ENCODE peak calls at places on chromosomes 13 and 19, in ten cellular contexts. One of them, this sample, is unnamed.

GRCh38 chr13:109737606-109738005 is 48.8 kb downstream of the IRS2 start:
- DNase-seq in stimulated activated CD4-positive, alpha-beta T cell treated with anti-CD3 and anti-CD28 coated beads, Interleukin-12 subunit alpha, Interleukin-12 subunit beta, amount 100 ng/mL, for 24 hours: no peak
- DNase-seq in stimulated activated CD8-positive, alpha-beta memory T cell treated with anti-CD3 and anti-CD28 coated beads, Interleukin-2, amount 100 ng/mL, for 48 hours: no peak
- DNase-seq in tibial nerve: no peak
- DNase-seq in ACHN: no peak
- DNase-seq in iris pigment epithelial cell: peak
- DNase-seq in activated gamma-delta T cell: no peak
- DNase-seq in COR-L47: no peak
- DNase-seq in LHCN-M2: peak
- DNase-seq in stimulated activated naive CD4-positive, alpha-beta T cell treated with Interleukin-2 at 50 U/mL for 16 hours: peak
- DNase-seq in this sample: no peak

GRCh38 chr13:85236431-85236830 is 562.8 kb downstream of the SLITRK6 start:
- DNase-seq in stimulated activated CD8-positive, alpha-beta memory T cell treated with anti-CD3 and anti-CD28 coated beads, Interleukin-2, amount 100 ng/mL, for 48 hours: no peak
- DNase-seq in stimulated activated CD4-positive, alpha-beta T cell treated with anti-CD3 and anti-CD28 coated beads, Interleukin-12 subunit alpha, Interleukin-12 subunit beta, amount 100 ng/mL, for 24 hours: no peak
- DNase-seq in stimulated activated naive CD4-positive, alpha-beta T cell treated with Interleukin-2 at 50 U/mL for 16 hours: no peak
- DNase-seq in activated gamma-delta T cell: no peak
- DNase-seq in LHCN-M2: no peak
- DNase-seq in tibial nerve: no peak
- DNase-seq in ACHN: peak
- DNase-seq in COR-L47: no peak
- DNase-seq in iris pigment epithelial cell: peak
- DNase-seq in this sample: peak

GRCh38 chr13:111969551-111970135 is 97.3 kb upstream of the SOX1 start:
- DNase-seq in COR-L47: no peak
- DNase-seq in stimulated activated CD4-positive, alpha-beta T cell treated with anti-CD3 and anti-CD28 coated beads, Interleukin-12 subunit alpha, Interleukin-12 subunit beta, amount 100 ng/mL, for 24 hours: no peak
- DNase-seq in iris pigment epithelial cell: no peak
- DNase-seq in ACHN: no peak
- DNase-seq in tibial nerve: no peak
- DNase-seq in activated gamma-delta T cell: no peak
- DNase-seq in stimulated activated CD8-positive, alpha-beta memory T cell treated with anti-CD3 and anti-CD28 coated beads, Interleukin-2, amount 100 ng/mL, for 48 hours: no peak
- DNase-seq in LHCN-M2: no peak
- DNase-seq in stimulated activated naive CD4-positive, alpha-beta T cell treated with Interleukin-2 at 50 U/mL for 16 hours: no peak
- DNase-seq in this sample: no peak

GRCh38 chr13:78190296-78190695 is 271.7 kb upstream of the EDNRB start:
- DNase-seq in LHCN-M2: no peak
- DNase-seq in stimulated activated CD8-positive, alpha-beta memory T cell treated with anti-CD3 and anti-CD28 coated beads, Interleukin-2, amount 100 ng/mL, for 48 hours: no peak
- DNase-seq in iris pigment epithelial cell: no peak
- DNase-seq in activated gamma-delta T cell: no peak
- DNase-seq in stimulated activated CD4-positive, alpha-beta T cell treated with anti-CD3 and anti-CD28 coated beads, Interleukin-12 subunit alpha, Interleukin-12 subunit beta, amount 100 ng/mL, for 24 hours: no peak
- DNase-seq in COR-L47: no peak
- DNase-seq in tibial nerve: no peak
- DNase-seq in stimulated activated naive CD4-positive, alpha-beta T cell treated with Interleukin-2 at 50 U/mL for 16 hours: no peak
- DNase-seq in ACHN: no peak
- DNase-seq in this sample: no peak

GRCh38 chr13:102091231-102091630 is 310.6 kb downstream of the FGF14 start:
- DNase-seq in activated gamma-delta T cell: no peak
- DNase-seq in stimulated activated CD4-positive, alpha-beta T cell treated with anti-CD3 and anti-CD28 coated beads, Interleukin-12 subunit alpha, Interleukin-12 subunit beta, amount 100 ng/mL, for 24 hours: no peak
- DNase-seq in stimulated activated naive CD4-positive, alpha-beta T cell treated with Interleukin-2 at 50 U/mL for 16 hours: no peak
- DNase-seq in ACHN: peak
- DNase-seq in tibial nerve: no peak
- DNase-seq in COR-L47: peak
- DNase-seq in stimulated activated CD8-positive, alpha-beta memory T cell treated with anti-CD3 and anti-CD28 coated beads, Interleukin-2, amount 100 ng/mL, for 48 hours: no peak
- DNase-seq in iris pigment epithelial cell: peak
- DNase-seq in LHCN-M2: peak
- DNase-seq in this sample: peak

GRCh38 chr19:30391554-30392551 is 19.7 kb downstream of the ZNF536 start:
- DNase-seq in stimulated activated CD4-positive, alpha-beta T cell treated with anti-CD3 and anti-CD28 coated beads, Interleukin-12 subunit alpha, Interleukin-12 subunit beta, amount 100 ng/mL, for 24 hours: no peak
- DNase-seq in COR-L47: no peak
- DNase-seq in stimulated activated naive CD4-positive, alpha-beta T cell treated with Interleukin-2 at 50 U/mL for 16 hours: no peak
- DNase-seq in ACHN: no peak
- DNase-seq in iris pigment epithelial cell: no peak
- DNase-seq in activated gamma-delta T cell: no peak
- DNase-seq in tibial nerve: no peak
- DNase-seq in LHCN-M2: no peak
- DNase-seq in stimulated activated CD8-positive, alpha-beta memory T cell treated with anti-CD3 and anti-CD28 coated beads, Interleukin-2, amount 100 ng/mL, for 48 hours: no peak
- DNase-seq in this sample: peak

GRCh38 chr13:110390572-110390971 is 83.5 kb downstream of the COL4A2 start:
- DNase-seq in stimulated activated CD8-positive, alpha-beta memory T cell treated with anti-CD3 and anti-CD28 coated beads, Interleukin-2, amount 100 ng/mL, for 48 hours: no peak
- DNase-seq in COR-L47: no peak
- DNase-seq in iris pigment epithelial cell: peak
- DNase-seq in activated gamma-delta T cell: no peak
- DNase-seq in stimulated activated CD4-positive, alpha-beta T cell treated with anti-CD3 and anti-CD28 coated beads, Interleukin-12 subunit alpha, Interleukin-12 subunit beta, amount 100 ng/mL, for 24 hours: no peak
- DNase-seq in LHCN-M2: peak
- DNase-seq in stimulated activated naive CD4-positive, alpha-beta T cell treated with Interleukin-2 at 50 U/mL for 16 hours: no peak
- DNase-seq in ACHN: no peak
- DNase-seq in tibial nerve: no peak
- DNase-seq in this sample: peak

GRCh38 chr19:46480409-46480808 is 9.0 kb upstream of the PNMA8A start:
- DNase-seq in stimulated activated naive CD4-positive, alpha-beta T cell treated with Interleukin-2 at 50 U/mL for 16 hours: no peak
- DNase-seq in LHCN-M2: peak
- DNase-seq in iris pigment epithelial cell: peak
- DNase-seq in activated gamma-delta T cell: no peak
- DNase-seq in stimulated activated CD8-positive, alpha-beta memory T cell treated with anti-CD3 and anti-CD28 coated beads, Interleukin-2, amount 100 ng/mL, for 48 hours: no peak
- DNase-seq in tibial nerve: no peak
- DNase-seq in ACHN: no peak
- DNase-seq in stimulated activated CD4-positive, alpha-beta T cell treated with anti-CD3 and anti-CD28 coated beads, Interleukin-12 subunit alpha, Interleukin-12 subunit beta, amount 100 ng/mL, for 24 hours: no peak
- DNase-seq in COR-L47: no peak
- DNase-seq in this sample: no peak

GRCh38 chr13:78598382-78598781 is 5.0 kb downstream of the POU4F1 start:
- DNase-seq in stimulated activated CD4-positive, alpha-beta T cell treated with anti-CD3 and anti-CD28 coated beads, Interleukin-12 subunit alpha, Interleukin-12 subunit beta, amount 100 ng/mL, for 24 hours: no peak
- DNase-seq in activated gamma-delta T cell: no peak
- DNase-seq in stimulated activated CD8-positive, alpha-beta memory T cell treated with anti-CD3 and anti-CD28 coated beads, Interleukin-2, amount 100 ng/mL, for 48 hours: no peak
- DNase-seq in LHCN-M2: no peak
- DNase-seq in COR-L47: no peak
- DNase-seq in stimulated activated naive CD4-positive, alpha-beta T cell treated with Interleukin-2 at 50 U/mL for 16 hours: no peak
- DNase-seq in iris pigment epithelial cell: no peak
- DNase-seq in tibial nerve: no peak
- DNase-seq in ACHN: no peak
- DNase-seq in this sample: no peak

GRCh38 chr13:43448605-43449004 is 338.2 kb downstream of the ENOX1 start:
- DNase-seq in iris pigment epithelial cell: no peak
- DNase-seq in stimulated activated CD8-positive, alpha-beta memory T cell treated with anti-CD3 and anti-CD28 coated beads, Interleukin-2, amount 100 ng/mL, for 48 hours: no peak
- DNase-seq in stimulated activated naive CD4-positive, alpha-beta T cell treated with Interleukin-2 at 50 U/mL for 16 hours: no peak
- DNase-seq in COR-L47: no peak
- DNase-seq in tibial nerve: no peak
- DNase-seq in activated gamma-delta T cell: no peak
- DNase-seq in ACHN: no peak
- DNase-seq in stimulated activated CD4-positive, alpha-beta T cell treated with anti-CD3 and anti-CD28 coated beads, Interleukin-12 subunit alpha, Interleukin-12 subunit beta, amount 100 ng/mL, for 24 hours: no peak
- DNase-seq in LHCN-M2: no peak
- DNase-seq in this sample: no peak

GRCh38 chr13:31134055-31134711 is 27.5 kb downstream of the HSPH1 start:
- DNase-seq in stimulated activated CD8-positive, alpha-beta memory T cell treated with anti-CD3 and anti-CD28 coated beads, Interleukin-2, amount 100 ng/mL, for 48 hours: no peak
- DNase-seq in stimulated activated naive CD4-positive, alpha-beta T cell treated with Interleukin-2 at 50 U/mL for 16 hours: no peak
- DNase-seq in stimulated activated CD4-positive, alpha-beta T cell treated with anti-CD3 and anti-CD28 coated beads, Interleukin-12 subunit alpha, Interleukin-12 subunit beta, amount 100 ng/mL, for 24 hours: no peak
- DNase-seq in COR-L47: no peak
- DNase-seq in LHCN-M2: no peak
- DNase-seq in activated gamma-delta T cell: no peak
- DNase-seq in tibial nerve: no peak
- DNase-seq in ACHN: no peak
- DNase-seq in iris pigment epithelial cell: no peak
- DNase-seq in this sample: no peak

GRCh38 chr19:48648134-48648533 is 2.1 kb upstream of the CA11 start:
- DNase-seq in COR-L47: no peak
- DNase-seq in ACHN: no peak
- DNase-seq in stimulated activated CD4-positive, alpha-beta T cell treated with anti-CD3 and anti-CD28 coated beads, Interleukin-12 subunit alpha, Interleukin-12 subunit beta, amount 100 ng/mL, for 24 hours: no peak
- DNase-seq in LHCN-M2: no peak
- DNase-seq in iris pigment epithelial cell: no peak
- DNase-seq in stimulated activated CD8-positive, alpha-beta memory T cell treated with anti-CD3 and anti-CD28 coated beads, Interleukin-2, amount 100 ng/mL, for 48 hours: no peak
- DNase-seq in tibial nerve: no peak
- DNase-seq in activated gamma-delta T cell: no peak
- DNase-seq in stimulated activated naive CD4-positive, alpha-beta T cell treated with Interleukin-2 at 50 U/mL for 16 hours: no peak
- DNase-seq in this sample: no peak

GRCh38 chr19:46598372-46598917 is 2.7 kb upstream of the CALM3 start:
- DNase-seq in iris pigment epithelial cell: no peak
- DNase-seq in LHCN-M2: no peak
- DNase-seq in stimulated activated naive CD4-positive, alpha-beta T cell treated with Interleukin-2 at 50 U/mL for 16 hours: no peak
- DNase-seq in COR-L47: no peak
- DNase-seq in activated gamma-delta T cell: no peak
- DNase-seq in ACHN: no peak
- DNase-seq in stimulated activated CD4-positive, alpha-beta T cell treated with anti-CD3 and anti-CD28 coated beads, Interleukin-12 subunit alpha, Interleukin-12 subunit beta, amount 100 ng/mL, for 24 hours: no peak
- DNase-seq in stimulated activated CD8-positive, alpha-beta memory T cell treated with anti-CD3 and anti-CD28 coated beads, Interleukin-2, amount 100 ng/mL, for 48 hours: no peak
- DNase-seq in tibial nerve: no peak
- DNase-seq in this sample: no peak

GRCh38 chr13:66537417-66537816 is 692.7 kb downstream of the PCDH9 start:
- DNase-seq in stimulated activated naive CD4-positive, alpha-beta T cell treated with Interleukin-2 at 50 U/mL for 16 hours: no peak
- DNase-seq in ACHN: no peak
- DNase-seq in COR-L47: no peak
- DNase-seq in LHCN-M2: no peak
- DNase-seq in iris pigment epithelial cell: no peak
- DNase-seq in stimulated activated CD4-positive, alpha-beta T cell treated with anti-CD3 and anti-CD28 coated beads, Interleukin-12 subunit alpha, Interleukin-12 subunit beta, amount 100 ng/mL, for 24 hours: no peak
- DNase-seq in activated gamma-delta T cell: no peak
- DNase-seq in stimulated activated CD8-positive, alpha-beta memory T cell treated with anti-CD3 and anti-CD28 coated beads, Interleukin-2, amount 100 ng/mL, for 48 hours: no peak
- DNase-seq in tibial nerve: no peak
- DNase-seq in this sample: no peak

GRCh38 chr19:7213628-7214328 is 80.4 kb downstream of the INSR start:
- DNase-seq in stimulated activated CD8-positive, alpha-beta memory T cell treated with anti-CD3 and anti-CD28 coated beads, Interleukin-2, amount 100 ng/mL, for 48 hours: no peak
- DNase-seq in ACHN: no peak
- DNase-seq in tibial nerve: no peak
- DNase-seq in stimulated activated naive CD4-positive, alpha-beta T cell treated with Interleukin-2 at 50 U/mL for 16 hours: no peak
- DNase-seq in iris pigment epithelial cell: no peak
- DNase-seq in LHCN-M2: no peak
- DNase-seq in activated gamma-delta T cell: no peak
- DNase-seq in COR-L47: no peak
- DNase-seq in stimulated activated CD4-positive, alpha-beta T cell treated with anti-CD3 and anti-CD28 coated beads, Interleukin-12 subunit alpha, Interleukin-12 subunit beta, amount 100 ng/mL, for 24 hours: no peak
- DNase-seq in this sample: no peak

GRCh38 chr19:39705578-39706188 is 1.4 kb downstream of the LGALS14 start:
- DNase-seq in LHCN-M2: no peak
- DNase-seq in COR-L47: no peak
- DNase-seq in iris pigment epithelial cell: no peak
- DNase-seq in ACHN: no peak
- DNase-seq in activated gamma-delta T cell: no peak
- DNase-seq in tibial nerve: no peak
- DNase-seq in stimulated activated CD8-positive, alpha-beta memory T cell treated with anti-CD3 and anti-CD28 coated beads, Interleukin-2, amount 100 ng/mL, for 48 hours: no peak
- DNase-seq in stimulated activated CD4-positive, alpha-beta T cell treated with anti-CD3 and anti-CD28 coated beads, Interleukin-12 subunit alpha, Interleukin-12 subunit beta, amount 100 ng/mL, for 24 hours: no peak
- DNase-seq in stimulated activated naive CD4-positive, alpha-beta T cell treated with Interleukin-2 at 50 U/mL for 16 hours: no peak
- DNase-seq in this sample: no peak

GRCh38 chr13:80339578-80339840 is 1.4 kb downstream of the SPRY2 start:
- DNase-seq in activated gamma-delta T cell: no peak
- DNase-seq in stimulated activated CD4-positive, alpha-beta T cell treated with anti-CD3 and anti-CD28 coated beads, Interleukin-12 subunit alpha, Interleukin-12 subunit beta, amount 100 ng/mL, for 24 hours: no peak
- DNase-seq in LHCN-M2: peak
- DNase-seq in iris pigment epithelial cell: no peak
- DNase-seq in stimulated activated CD8-positive, alpha-beta memory T cell treated with anti-CD3 and anti-CD28 coated beads, Interleukin-2, amount 100 ng/mL, for 48 hours: no peak
- DNase-seq in ACHN: peak
- DNase-seq in stimulated activated naive CD4-positive, alpha-beta T cell treated with Interleukin-2 at 50 U/mL for 16 hours: no peak
- DNase-seq in COR-L47: no peak
- DNase-seq in tibial nerve: no peak
- DNase-seq in this sample: peak

GRCh38 chr19:13681509-13681908 is 82.8 kb upstream of the MRI1 start:
- DNase-seq in tibial nerve: no peak
- DNase-seq in COR-L47: no peak
- DNase-seq in ACHN: no peak
- DNase-seq in activated gamma-delta T cell: no peak
- DNase-seq in stimulated activated naive CD4-positive, alpha-beta T cell treated with Interleukin-2 at 50 U/mL for 16 hours: no peak
- DNase-seq in iris pigment epithelial cell: no peak
- DNase-seq in stimulated activated CD4-positive, alpha-beta T cell treated with anti-CD3 and anti-CD28 coated beads, Interleukin-12 subunit alpha, Interleukin-12 subunit beta, amount 100 ng/mL, for 24 hours: no peak
- DNase-seq in stimulated activated CD8-positive, alpha-beta memory T cell treated with anti-CD3 and anti-CD28 coated beads, Interleukin-2, amount 100 ng/mL, for 48 hours: no peak
- DNase-seq in LHCN-M2: no peak
- DNase-seq in this sample: no peak

GRCh38 chr19:3201072-3201700 is 15.5 kb downstream of the NCLN start:
- DNase-seq in LHCN-M2: no peak
- DNase-seq in stimulated activated naive CD4-positive, alpha-beta T cell treated with Interleukin-2 at 50 U/mL for 16 hours: no peak
- DNase-seq in stimulated activated CD4-positive, alpha-beta T cell treated with anti-CD3 and anti-CD28 coated beads, Interleukin-12 subunit alpha, Interleukin-12 subunit beta, amount 100 ng/mL, for 24 hours: no peak
- DNase-seq in stimulated activated CD8-positive, alpha-beta memory T cell treated with anti-CD3 and anti-CD28 coated beads, Interleukin-2, amount 100 ng/mL, for 48 hours: no peak
- DNase-seq in ACHN: no peak
- DNase-seq in COR-L47: no peak
- DNase-seq in tibial nerve: no peak
- DNase-seq in activated gamma-delta T cell: no peak
- DNase-seq in iris pigment epithelial cell: no peak
- DNase-seq in this sample: no peak

GRCh38 chr19:13960863-13961784 is 8.8 kb downstream of the DCAF15 start:
- DNase-seq in stimulated activated CD4-positive, alpha-beta T cell treated with anti-CD3 and anti-CD28 coated beads, Interleukin-12 subunit alpha, Interleukin-12 subunit beta, amount 100 ng/mL, for 24 hours: no peak
- DNase-seq in iris pigment epithelial cell: no peak
- DNase-seq in LHCN-M2: no peak
- DNase-seq in ACHN: no peak
- DNase-seq in stimulated activated naive CD4-positive, alpha-beta T cell treated with Interleukin-2 at 50 U/mL for 16 hours: no peak
- DNase-seq in tibial nerve: no peak
- DNase-seq in COR-L47: no peak
- DNase-seq in stimulated activated CD8-positive, alpha-beta memory T cell treated with anti-CD3 and anti-CD28 coated beads, Interleukin-2, amount 100 ng/mL, for 48 hours: no peak
- DNase-seq in activated gamma-delta T cell: no peak
- DNase-seq in this sample: no peak

GRCh38 chr13:112747256-112747655 is 57.4 kb downstream of the ATP11A start:
- DNase-seq in COR-L47: peak
- DNase-seq in ACHN: no peak
- DNase-seq in LHCN-M2: no peak
- DNase-seq in activated gamma-delta T cell: no peak
- DNase-seq in stimulated activated CD8-positive, alpha-beta memory T cell treated with anti-CD3 and anti-CD28 coated beads, Interleukin-2, amount 100 ng/mL, for 48 hours: no peak
- DNase-seq in stimulated activated CD4-positive, alpha-beta T cell treated with anti-CD3 and anti-CD28 coated beads, Interleukin-12 subunit alpha, Interleukin-12 subunit beta, amount 100 ng/mL, for 24 hours: no peak
- DNase-seq in stimulated activated naive CD4-positive, alpha-beta T cell treated with Interleukin-2 at 50 U/mL for 16 hours: no peak
- DNase-seq in iris pigment epithelial cell: no peak
- DNase-seq in tibial nerve: no peak
- DNase-seq in this sample: no peak

GRCh38 chr19:49767967-49768581 is 1.3 kb downstream of the AP2A1 start:
- DNase-seq in ACHN: no peak
- DNase-seq in stimulated activated CD8-positive, alpha-beta memory T cell treated with anti-CD3 and anti-CD28 coated beads, Interleukin-2, amount 100 ng/mL, for 48 hours: no peak
- DNase-seq in LHCN-M2: no peak
- DNase-seq in stimulated activated naive CD4-positive, alpha-beta T cell treated with Interleukin-2 at 50 U/mL for 16 hours: no peak
- DNase-seq in tibial nerve: no peak
- DNase-seq in stimulated activated CD4-positive, alpha-beta T cell treated with anti-CD3 and anti-CD28 coated beads, Interleukin-12 subunit alpha, Interleukin-12 subunit beta, amount 100 ng/mL, for 24 hours: no peak
- DNase-seq in iris pigment epithelial cell: no peak
- DNase-seq in activated gamma-delta T cell: no peak
- DNase-seq in COR-L47: no peak
- DNase-seq in this sample: no peak

GRCh38 chr13:101785858-101786257 is 333.4 kb downstream of the ITGBL1 start:
- DNase-seq in stimulated activated CD4-positive, alpha-beta T cell treated with anti-CD3 and anti-CD28 coated beads, Interleukin-12 subunit alpha, Interleukin-12 subunit beta, amount 100 ng/mL, for 24 hours: no peak
- DNase-seq in LHCN-M2: peak
- DNase-seq in stimulated activated CD8-positive, alpha-beta memory T cell treated with anti-CD3 and anti-CD28 coated beads, Interleukin-2, amount 100 ng/mL, for 48 hours: no peak
- DNase-seq in COR-L47: peak
- DNase-seq in activated gamma-delta T cell: no peak
- DNase-seq in iris pigment epithelial cell: peak
- DNase-seq in tibial nerve: no peak
- DNase-seq in ACHN: peak
- DNase-seq in stimulated activated naive CD4-positive, alpha-beta T cell treated with Interleukin-2 at 50 U/mL for 16 hours: no peak
- DNase-seq in this sample: peak

GRCh38 chr19:45298264-45298663 is 24.4 kb downstream of the CKM start:
- DNase-seq in COR-L47: no peak
- DNase-seq in ACHN: no peak
- DNase-seq in stimulated activated naive CD4-positive, alpha-beta T cell treated with Interleukin-2 at 50 U/mL for 16 hours: no peak
- DNase-seq in activated gamma-delta T cell: no peak
- DNase-seq in tibial nerve: no peak
- DNase-seq in LHCN-M2: no peak
- DNase-seq in iris pigment epithelial cell: no peak
- DNase-seq in stimulated activated CD4-positive, alpha-beta T cell treated with anti-CD3 and anti-CD28 coated beads, Interleukin-12 subunit alpha, Interleukin-12 subunit beta, amount 100 ng/mL, for 24 hours: no peak
- DNase-seq in stimulated activated CD8-positive, alpha-beta memory T cell treated with anti-CD3 and anti-CD28 coated beads, Interleukin-2, amount 100 ng/mL, for 48 hours: no peak
- DNase-seq in this sample: no peak

GRCh38 chr13:100550433-100550832 is 38.2 kb downstream of the GGACT start:
- DNase-seq in ACHN: no peak
- DNase-seq in tibial nerve: no peak
- DNase-seq in activated gamma-delta T cell: no peak
- DNase-seq in stimulated activated naive CD4-positive, alpha-beta T cell treated with Interleukin-2 at 50 U/mL for 16 hours: no peak
- DNase-seq in COR-L47: no peak
- DNase-seq in LHCN-M2: peak
- DNase-seq in stimulated activated CD4-positive, alpha-beta T cell treated with anti-CD3 and anti-CD28 coated beads, Interleukin-12 subunit alpha, Interleukin-12 subunit beta, amount 100 ng/mL, for 24 hours: no peak
- DNase-seq in stimulated activated CD8-positive, alpha-beta memory T cell treated with anti-CD3 and anti-CD28 coated beads, Interleukin-2, amount 100 ng/mL, for 48 hours: no peak
- DNase-seq in iris pigment epithelial cell: peak
- DNase-seq in this sample: no peak

GRCh38 chr13:34708914-34709313 is 233.2 kb upstream of the NBEA start:
- DNase-seq in LHCN-M2: no peak
- DNase-seq in stimulated activated CD8-positive, alpha-beta memory T cell treated with anti-CD3 and anti-CD28 coated beads, Interleukin-2, amount 100 ng/mL, for 48 hours: no peak
- DNase-seq in activated gamma-delta T cell: no peak
- DNase-seq in stimulated activated naive CD4-positive, alpha-beta T cell treated with Interleukin-2 at 50 U/mL for 16 hours: no peak
- DNase-seq in tibial nerve: no peak
- DNase-seq in iris pigment epithelial cell: no peak
- DNase-seq in stimulated activated CD4-positive, alpha-beta T cell treated with anti-CD3 and anti-CD28 coated beads, Interleukin-12 subunit alpha, Interleukin-12 subunit beta, amount 100 ng/mL, for 24 hours: no peak
- DNase-seq in COR-L47: no peak
- DNase-seq in ACHN: no peak
- DNase-seq in this sample: no peak

GRCh38 chr19:39236527-39236926 is 8.3 kb downstream of the IFNL3 start:
- DNase-seq in activated gamma-delta T cell: no peak
- DNase-seq in LHCN-M2: no peak
- DNase-seq in stimulated activated naive CD4-positive, alpha-beta T cell treated with Interleukin-2 at 50 U/mL for 16 hours: no peak
- DNase-seq in stimulated activated CD4-positive, alpha-beta T cell treated with anti-CD3 and anti-CD28 coated beads, Interleukin-12 subunit alpha, Interleukin-12 subunit beta, amount 100 ng/mL, for 24 hours: no peak
- DNase-seq in iris pigment epithelial cell: no peak
- DNase-seq in tibial nerve: no peak
- DNase-seq in ACHN: no peak
- DNase-seq in COR-L47: no peak
- DNase-seq in stimulated activated CD8-positive, alpha-beta memory T cell treated with anti-CD3 and anti-CD28 coated beads, Interleukin-2, amount 100 ng/mL, for 48 hours: no peak
- DNase-seq in this sample: no peak

GRCh38 chr19:24057144-24057543 is 29.8 kb upstream of the ZNF254 start:
- DNase-seq in COR-L47: no peak
- DNase-seq in LHCN-M2: peak
- DNase-seq in tibial nerve: no peak
- DNase-seq in stimulated activated naive CD4-positive, alpha-beta T cell treated with Interleukin-2 at 50 U/mL for 16 hours: no peak
- DNase-seq in stimulated activated CD4-positive, alpha-beta T cell treated with anti-CD3 and anti-CD28 coated beads, Interleukin-12 subunit alpha, Interleukin-12 subunit beta, amount 100 ng/mL, for 24 hours: no peak
- DNase-seq in ACHN: no peak
- DNase-seq in activated gamma-delta T cell: no peak
- DNase-seq in iris pigment epithelial cell: no peak
- DNase-seq in stimulated activated CD8-positive, alpha-beta memory T cell treated with anti-CD3 and anti-CD28 coated beads, Interleukin-2, amount 100 ng/mL, for 48 hours: no peak
- DNase-seq in this sample: no peak

This sample was measured in M059J.